ENCODE peak calls at places on chromosomes 4 and X, in six cellular contexts. One of them, this sample, is unnamed. For H3K9me3, the result is how much of the 10 kb centered on the place peaks cover.

GRCh38 chr4:142361981-142362380 is 484.1 kb downstream of the INPP4B start:
- DNase-seq in HCT116: no peak
- DNase-seq in left ventricle myocardium inferior: no peak
- DNase-seq in CD8-positive, alpha-beta T cell: no peak
- DNase-seq in psoas muscle: no peak
- DNase-seq in pancreas: no peak
- DNase-seq in this sample: no peak

GRCh38 chr4:144591401-144591800 is 54.6 kb upstream of the HHIP start:
- DNase-seq in HCT116: no peak
- DNase-seq in left ventricle myocardium inferior: no peak
- DNase-seq in CD8-positive, alpha-beta T cell: no peak
- DNase-seq in psoas muscle: no peak
- DNase-seq in pancreas: no peak
- DNase-seq in this sample: no peak

GRCh38 chr4:2789801-2790582 is 2.9 kb upstream of the SH3BP2 start:
- DNase-seq in HCT116: no peak
- DNase-seq in left ventricle myocardium inferior: no peak
- DNase-seq in CD8-positive, alpha-beta T cell: no peak
- DNase-seq in psoas muscle: peak
- DNase-seq in pancreas: no peak
- DNase-seq in this sample: no peak

GRCh38 chr4:2434420-2434819 is 15.7 kb downstream of the CFAP99 start:
- DNase-seq in HCT116: no peak
- DNase-seq in left ventricle myocardium inferior: no peak
- DNase-seq in CD8-positive, alpha-beta T cell: no peak
- DNase-seq in psoas muscle: no peak
- DNase-seq in pancreas: no peak
- DNase-seq in this sample: no peak

GRCh38 chr4:16024009-16024408 is 59.8 kb downstream of the PROM1 start:
- DNase-seq in HCT116: no peak
- DNase-seq in left ventricle myocardium inferior: no peak
- DNase-seq in CD8-positive, alpha-beta T cell: no peak
- DNase-seq in psoas muscle: no peak
- DNase-seq in pancreas: no peak
- DNase-seq in this sample: no peak

GRCh38 chr4:36273276-36273675 is 8.1 kb upstream of the DTHD1 start:
- DNase-seq in HCT116: no peak
- DNase-seq in left ventricle myocardium inferior: no peak
- DNase-seq in CD8-positive, alpha-beta T cell: no peak
- DNase-seq in psoas muscle: no peak
- DNase-seq in pancreas: no peak
- DNase-seq in this sample: no peak

GRCh38 chrX:87517571-87518141 is at the start of gene KLHL4:
- DNase-seq in HCT116: no peak
- DNase-seq in left ventricle myocardium inferior: no peak
- DNase-seq in CD8-positive, alpha-beta T cell: no peak
- DNase-seq in psoas muscle: no peak
- DNase-seq in pancreas: no peak
- DNase-seq in this sample: no peak

GRCh38 chrX:121165930-121166359 is 118.5 kb downstream of the GLUD2 start:
- DNase-seq in HCT116: no peak
- DNase-seq in left ventricle myocardium inferior: no peak
- DNase-seq in CD8-positive, alpha-beta T cell: no peak
- DNase-seq in psoas muscle: no peak
- DNase-seq in pancreas: no peak
- DNase-seq in this sample: no peak

GRCh38 chr4:41323706-41324105 is 67.0 kb downstream of the UCHL1 start:
- DNase-seq in HCT116: no peak
- DNase-seq in left ventricle myocardium inferior: no peak
- DNase-seq in CD8-positive, alpha-beta T cell: no peak
- DNase-seq in psoas muscle: no peak
- DNase-seq in pancreas: no peak
- DNase-seq in this sample: no peak

GRCh38 chr4:147984065-147984777 is 252.3 kb downstream of the ARHGAP10 start:
- DNase-seq in HCT116: peak
- DNase-seq in left ventricle myocardium inferior: no peak
- DNase-seq in CD8-positive, alpha-beta T cell: no peak
- DNase-seq in psoas muscle: no peak
- DNase-seq in pancreas: no peak
- DNase-seq in this sample: no peak

GRCh38 chr4:110619401-110620247 is 3.3 kb downstream of the PITX2 start:
- DNase-seq in HCT116: no peak
- DNase-seq in left ventricle myocardium inferior: no peak
- DNase-seq in CD8-positive, alpha-beta T cell: no peak
- DNase-seq in psoas muscle: no peak
- DNase-seq in pancreas: no peak
- DNase-seq in this sample: no peak

GRCh38 chr4:13539721-13540445 is 4.4 kb downstream of the NKX3-2 start:
- DNase-seq in HCT116: no peak
- DNase-seq in left ventricle myocardium inferior: no peak
- DNase-seq in CD8-positive, alpha-beta T cell: no peak
- DNase-seq in psoas muscle: no peak
- DNase-seq in pancreas: no peak
- DNase-seq in this sample: no peak

GRCh38 chr4:107818301-107818910 is 6.3 kb upstream of the SGMS2 start:
- DNase-seq in HCT116: no peak
- DNase-seq in left ventricle myocardium inferior: no peak
- DNase-seq in CD8-positive, alpha-beta T cell: no peak
- DNase-seq in psoas muscle: no peak
- DNase-seq in pancreas: no peak
- DNase-seq in this sample: no peak

GRCh38 chr4:128782076-128782715 is 27.3 kb upstream of the JADE1 start:
- DNase-seq in HCT116: peak
- DNase-seq in left ventricle myocardium inferior: peak
- DNase-seq in CD8-positive, alpha-beta T cell: peak
- DNase-seq in psoas muscle: peak
- DNase-seq in pancreas: no peak
- DNase-seq in this sample: peak

GRCh38 chr4:85951-86350 is 32.8 kb downstream of the ZNF595 start:
- DNase-seq in HCT116: no peak
- DNase-seq in left ventricle myocardium inferior: no peak
- DNase-seq in CD8-positive, alpha-beta T cell: no peak
- DNase-seq in psoas muscle: no peak
- DNase-seq in pancreas: no peak
- DNase-seq in this sample: no peak
- H3K9me3 ChIP-seq in HCT116: under half
- H3K9me3 ChIP-seq in left ventricle myocardium inferior: half or more
- H3K9me3 ChIP-seq in CD8-positive, alpha-beta T cell: under half
- H3K9me3 ChIP-seq in psoas muscle: half or more
- H3K9me3 ChIP-seq in pancreas: under half
- H3K9me3 ChIP-seq in this sample: under half

DNA sequence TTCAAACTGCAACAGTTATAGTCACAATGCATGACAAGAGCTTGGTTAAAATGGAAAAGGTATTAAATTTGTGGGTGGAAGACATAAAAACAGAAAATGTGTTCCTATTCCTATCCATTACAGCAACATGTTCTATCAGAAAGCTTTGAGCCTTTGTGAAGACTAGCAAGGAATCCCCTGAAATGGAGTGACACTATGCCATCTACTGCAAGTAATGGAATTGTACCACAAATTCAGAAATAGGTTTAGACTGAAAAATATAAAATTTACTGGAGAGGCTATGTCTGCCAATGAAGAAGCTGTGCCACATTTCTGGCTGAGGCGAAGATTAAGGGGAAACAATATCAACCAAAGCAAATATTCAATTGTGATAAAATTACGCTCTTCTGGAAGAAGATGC is 247.9 kb downstream of the ADAM29 start:
- DNase-seq in HCT116: no peak
- DNase-seq in left ventricle myocardium inferior: no peak
- DNase-seq in CD8-positive, alpha-beta T cell: no peak
- DNase-seq in psoas muscle: no peak
- DNase-seq in pancreas: no peak
- DNase-seq in this sample: no peak
- H3K9me3 ChIP-seq in HCT116: under half
- H3K9me3 ChIP-seq in left ventricle myocardium inferior: under half
- H3K9me3 ChIP-seq in CD8-positive, alpha-beta T cell: under half
- H3K9me3 ChIP-seq in psoas muscle: under half
- H3K9me3 ChIP-seq in pancreas: under half
- H3K9me3 ChIP-seq in this sample: under half

DNA sequence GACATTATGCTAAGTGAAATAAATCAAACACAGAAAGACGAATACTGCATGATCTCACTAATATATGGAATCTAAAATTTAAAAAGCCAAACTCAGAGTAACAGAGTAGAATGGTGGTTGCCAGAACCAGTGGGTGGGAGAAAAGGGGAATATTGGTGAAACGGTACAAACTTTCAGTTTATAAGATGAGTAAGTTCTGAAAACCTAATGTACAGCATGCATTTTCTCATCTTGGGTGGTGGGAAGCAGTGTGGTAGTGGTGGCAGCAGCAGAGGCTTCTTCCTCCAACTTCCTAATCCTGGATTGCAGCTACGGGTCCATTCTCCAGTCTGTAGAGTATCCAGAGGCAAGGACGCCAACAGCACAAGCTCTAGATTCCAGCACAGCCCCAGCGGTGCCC is 12.5 kb downstream of the FRYL start:
- DNase-seq in HCT116: no peak
- DNase-seq in left ventricle myocardium inferior: no peak
- DNase-seq in CD8-positive, alpha-beta T cell: no peak
- DNase-seq in psoas muscle: no peak
- DNase-seq in pancreas: no peak
- DNase-seq in this sample: no peak
- H3K9me3 ChIP-seq in HCT116: under half
- H3K9me3 ChIP-seq in left ventricle myocardium inferior: under half
- H3K9me3 ChIP-seq in CD8-positive, alpha-beta T cell: under half
- H3K9me3 ChIP-seq in psoas muscle: under half
- H3K9me3 ChIP-seq in pancreas: under half
- H3K9me3 ChIP-seq in this sample: under half

GRCh38 chrX:78307665-78308064 is 19.7 kb downstream of the CYSLTR1 start:
- DNase-seq in HCT116: no peak
- DNase-seq in left ventricle myocardium inferior: no peak
- DNase-seq in CD8-positive, alpha-beta T cell: no peak
- DNase-seq in psoas muscle: no peak
- DNase-seq in pancreas: no peak
- DNase-seq in this sample: no peak

GRCh38 chrX:78303086-78303485 is 24.3 kb downstream of the CYSLTR1 start:
- DNase-seq in HCT116: no peak
- DNase-seq in left ventricle myocardium inferior: no peak
- DNase-seq in CD8-positive, alpha-beta T cell: no peak
- DNase-seq in psoas muscle: no peak
- DNase-seq in pancreas: no peak
- DNase-seq in this sample: no peak
- H3K9me3 ChIP-seq in HCT116: under half
- H3K9me3 ChIP-seq in left ventricle myocardium inferior: under half
- H3K9me3 ChIP-seq in CD8-positive, alpha-beta T cell: under half
- H3K9me3 ChIP-seq in psoas muscle: under half
- H3K9me3 ChIP-seq in pancreas: under half
- H3K9me3 ChIP-seq in this sample: under half

DNA sequence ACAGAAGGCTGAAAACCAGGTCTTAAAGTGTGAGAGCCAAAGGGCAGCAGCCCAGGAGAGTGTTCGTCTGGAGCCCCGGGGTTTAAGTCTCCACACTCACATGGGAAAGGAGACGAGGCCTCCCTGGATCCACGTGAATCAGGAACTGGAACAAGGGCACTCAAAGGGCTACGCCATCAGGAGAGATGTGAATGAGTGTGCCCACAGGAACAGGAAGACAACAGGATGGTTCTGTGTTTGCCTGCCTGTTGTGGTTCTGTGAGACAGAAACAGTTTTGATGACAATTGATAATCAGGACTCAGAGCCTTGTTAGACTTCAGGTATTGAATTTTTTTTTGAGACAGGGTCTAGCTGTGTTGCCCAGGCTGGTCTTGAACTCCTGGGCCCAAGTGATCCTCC is 4.9 kb upstream of the CTBP1 start:
- DNase-seq in HCT116: no peak
- DNase-seq in left ventricle myocardium inferior: no peak
- DNase-seq in CD8-positive, alpha-beta T cell: no peak
- DNase-seq in psoas muscle: no peak
- DNase-seq in pancreas: no peak
- DNase-seq in this sample: no peak
- H3K9me3 ChIP-seq in HCT116: under half
- H3K9me3 ChIP-seq in left ventricle myocardium inferior: under half
- H3K9me3 ChIP-seq in CD8-positive, alpha-beta T cell: under half
- H3K9me3 ChIP-seq in psoas muscle: under half
- H3K9me3 ChIP-seq in pancreas: under half
- H3K9me3 ChIP-seq in this sample: under half

GRCh38 chrX:49277520-49277799 is 7.9 kb downstream of the PPP1R3F start:
- DNase-seq in HCT116: no peak
- DNase-seq in left ventricle myocardium inferior: no peak
- DNase-seq in CD8-positive, alpha-beta T cell: no peak
- DNase-seq in psoas muscle: no peak
- DNase-seq in pancreas: no peak
- DNase-seq in this sample: no peak
- H3K9me3 ChIP-seq in HCT116: under half
- H3K9me3 ChIP-seq in left ventricle myocardium inferior: under half
- H3K9me3 ChIP-seq in CD8-positive, alpha-beta T cell: under half
- H3K9me3 ChIP-seq in psoas muscle: under half
- H3K9me3 ChIP-seq in pancreas: under half
- H3K9me3 ChIP-seq in this sample: under half

DNA sequence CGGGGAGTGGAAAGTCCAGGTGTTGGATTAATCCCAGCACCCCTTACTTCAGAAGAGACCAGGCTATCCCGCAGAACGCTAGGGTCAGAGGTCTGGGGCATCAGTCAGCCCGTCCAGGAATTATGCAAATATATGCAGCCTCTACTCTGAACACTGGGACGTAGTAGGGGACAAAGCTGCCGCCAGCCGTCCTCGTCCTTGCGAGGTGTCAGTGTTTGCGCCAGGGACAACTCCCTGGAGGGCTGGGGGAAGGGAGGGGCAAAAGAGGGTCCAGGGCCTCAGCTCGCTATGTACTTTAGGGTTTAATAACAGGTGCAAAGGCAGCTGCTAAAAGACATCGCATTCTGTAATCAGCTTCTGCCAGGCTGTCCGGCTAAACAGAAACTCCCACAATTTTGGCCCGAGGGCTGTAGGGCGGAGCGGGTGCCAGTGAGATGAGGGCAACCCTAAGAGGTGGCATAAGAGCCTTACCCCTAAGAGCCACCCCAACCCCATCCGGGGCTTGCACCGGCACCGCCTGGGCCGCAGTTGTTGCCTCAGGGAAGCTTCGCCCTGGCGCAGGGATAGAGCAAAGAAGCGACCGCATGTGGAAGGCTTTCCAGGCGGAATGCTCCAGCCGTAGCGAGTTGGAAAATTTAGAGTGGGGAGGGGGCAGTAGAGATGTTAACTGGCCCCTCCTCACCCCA is 8.4 kb downstream of the HAND2 start:
- DNase-seq in HCT116: no peak
- DNase-seq in left ventricle myocardium inferior: peak
- DNase-seq in CD8-positive, alpha-beta T cell: no peak
- DNase-seq in psoas muscle: no peak
- DNase-seq in pancreas: peak
- DNase-seq in this sample: no peak
- H3K9me3 ChIP-seq in HCT116: under half
- H3K9me3 ChIP-seq in left ventricle myocardium inferior: under half
- H3K9me3 ChIP-seq in CD8-positive, alpha-beta T cell: under half
- H3K9me3 ChIP-seq in psoas muscle: under half
- H3K9me3 ChIP-seq in pancreas: under half
- H3K9me3 ChIP-seq in this sample: under half

DNA sequence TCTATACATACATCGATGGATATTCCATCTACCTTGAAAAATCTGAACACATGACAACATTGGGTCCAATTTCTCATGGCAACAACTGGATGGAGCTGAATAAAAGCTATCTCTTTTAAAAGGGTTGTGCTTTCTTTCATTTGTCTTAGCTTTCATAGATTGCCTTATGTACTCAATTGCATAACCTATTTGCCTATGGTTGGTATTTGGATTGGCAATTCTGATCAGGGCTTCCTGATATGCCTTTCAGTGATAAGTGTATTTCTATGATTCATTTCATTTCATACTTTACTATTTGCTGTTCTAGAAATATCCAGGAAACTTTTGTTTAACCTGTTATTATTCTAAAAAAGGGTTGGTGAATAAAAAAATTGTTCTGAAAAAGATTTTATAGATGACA is 509.9 kb downstream of the GRXCR1 start:
- DNase-seq in HCT116: no peak
- DNase-seq in left ventricle myocardium inferior: no peak
- DNase-seq in CD8-positive, alpha-beta T cell: no peak
- DNase-seq in psoas muscle: no peak
- DNase-seq in pancreas: no peak
- DNase-seq in this sample: no peak
- H3K9me3 ChIP-seq in HCT116: under half
- H3K9me3 ChIP-seq in left ventricle myocardium inferior: under half
- H3K9me3 ChIP-seq in CD8-positive, alpha-beta T cell: under half
- H3K9me3 ChIP-seq in psoas muscle: under half
- H3K9me3 ChIP-seq in pancreas: under half
- H3K9me3 ChIP-seq in this sample: under half